ENCODE peak calls at places on chromosomes 7 and 10, in five cellular contexts. L is PC-9, N is epithelial cell of proximal tubule, T is brain microvascular endothelial cell, M is transverse colon. C is an unnamed sample.

GRCh38 chr7:1292972-1293830 is 60.5 kb downstream of the UNCX start:
- DNase-seq in L (no peak), N (no peak), T (no peak), M (no peak), C (no peak)

GRCh38 chr10:30151581-30152389 is 92.4 kb upstream of the JCAD start:
- DNase-seq in L (peak), N (no peak), T (peak), M (peak), C (no peak)

GRCh38 chr7:106499897-106500296 is 161.1 kb downstream of the CCDC71L start:
- DNase-seq in L (no peak), N (no peak), T (no peak), M (no peak), C (no peak)

GRCh38 chr10:130194991-130195645 is 58.9 kb downstream of the GLRX3 start:
- DNase-seq in L (no peak), N (no peak), T (no peak), M (no peak), C (peak)

GRCh38 chr10:103481974-103482531 is 3.0 kb upstream of the CALHM3 start:
- DNase-seq in L (peak), N (no peak), T (peak), M (no peak), C (peak)

GRCh38 chr10:580796-581195 is 108.7 kb downstream of the DIP2C start:
- DNase-seq in L (no peak), N (peak), T (peak), M (no peak), C (peak)

GRCh38 chr7:51593638-51594037 is 277.0 kb upstream of the COBL start:
- DNase-seq in L (no peak), N (no peak), T (no peak), M (no peak), C (no peak)

GRCh38 chr10:110398419-110399162 is 93.9 kb upstream of the SMNDC1 start:
- DNase-seq in L (peak), N (peak), T (peak), M (peak), C (peak)

GRCh38 chr10:74048433-74048832 is 50.5 kb downstream of the VCL start:
- DNase-seq in L (no peak), N (no peak), T (no peak), M (no peak), C (no peak)

GRCh38 chr7:36546331-36546730 is 156.7 kb downstream of the ANLN start:
- DNase-seq in L (no peak), N (no peak), T (no peak), M (no peak), C (no peak)

GRCh38 chr10:30098624-30099023 is 39.2 kb upstream of the JCAD start:
- DNase-seq in L (peak), N (no peak), T (peak), M (no peak), C (no peak)

GRCh38 chr10:71779641-71780040 is 6.3 kb upstream of the VSIR start:
- DNase-seq in L (no peak), N (no peak), T (no peak), M (no peak), C (no peak)

GRCh38 chr7:19971941-19972340 is 198.5 kb upstream of the TMEM196 start:
- DNase-seq in L (no peak), N (no peak), T (no peak), M (no peak), C (no peak)

GRCh38 chr7:4714767-4715384 is 32.8 kb downstream of the FOXK1 start:
- DNase-seq in L (no peak), N (no peak), T (no peak), M (no peak), C (no peak)

GRCh38 chr7:6121141-6121540 is 90.0 kb downstream of the ANKRD61 start:
- DNase-seq in L (no peak), N (no peak), T (peak), M (no peak), C (no peak)

GRCh38 chr10:97483526-97483925 is 14.7 kb downstream of the MMS19 start:
- DNase-seq in L (no peak), N (no peak), T (no peak), M (no peak), C (no peak)

GRCh38 chr7:473211-473734 is 46.4 kb downstream of the PDGFA start:
- DNase-seq in L (no peak), N (no peak), T (no peak), M (no peak), C (peak)

GRCh38 chr7:137084607-137085380 is 216.3 kb downstream of the CHRM2 start:
- DNase-seq in L (no peak), N (no peak), T (no peak), M (no peak), C (no peak)

GRCh38 chr7:116258734-116259133 is 48.4 kb downstream of the TES start:
- DNase-seq in L (peak), N (no peak), T (peak), M (no peak), C (peak)

GRCh38 chr10:99754670-99755069 is 22.6 kb downstream of the CUTC start:
- DNase-seq in L (no peak), N (no peak), T (no peak), M (no peak), C (no peak)

GRCh38 chr7:70506463-70506862 is 625.5 kb upstream of the GALNT17 start:
- DNase-seq in L (no peak), N (no peak), T (no peak), M (no peak), C (peak)

GRCh38 chr7:101854084-101854865 is 36.8 kb downstream of the CUX1 start:
- DNase-seq in L (no peak), N (no peak), T (no peak), M (no peak), C (no peak)

GRCh38 chr10:77932016-77932715 is 5.6 kb upstream of the DLG5 start:
- DNase-seq in L (no peak), N (no peak), T (no peak), M (no peak), C (no peak)

GRCh38 chr10:71719464-71720303 is at the start of gene C10orf105:
- DNase-seq in L (no peak), N (no peak), T (no peak), M (no peak), C (peak)

GRCh38 chr10:89088901-89089300 is 98.3 kb downstream of the FAS start:
- DNase-seq in L (no peak), N (no peak), T (no peak), M (no peak), C (no peak)

GRCh38 chr7:1532456-1533254 is 2.2 kb downstream of the MAFK start:
- DNase-seq in L (peak), N (no peak), T (peak), M (peak), C (peak)

DNA sequence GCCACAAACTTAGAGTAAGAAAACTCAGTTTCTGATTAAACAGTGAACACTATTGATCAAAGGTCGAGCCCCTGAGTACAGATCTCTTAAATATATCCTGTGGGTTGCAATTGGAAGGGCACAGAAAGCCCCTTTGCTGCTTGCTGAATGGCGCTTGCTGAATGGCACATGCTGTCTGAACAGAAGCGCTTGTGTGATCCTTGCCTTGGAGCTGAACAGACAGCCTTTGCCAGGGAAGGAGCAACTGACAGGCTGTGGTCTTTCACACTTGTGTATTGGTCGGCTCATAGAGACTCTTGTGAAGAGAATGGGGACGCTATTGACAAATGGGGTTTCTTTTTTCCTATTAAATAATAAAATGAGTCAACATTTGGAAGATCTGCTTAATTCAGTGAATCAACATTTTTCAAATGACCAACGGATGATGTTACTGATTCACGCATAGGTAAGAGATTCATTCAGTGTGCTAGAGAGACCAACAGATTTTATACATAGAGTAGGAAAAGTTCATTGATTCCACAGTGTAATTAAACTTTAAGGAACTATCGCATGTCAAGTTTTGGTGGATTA is 99.4 kb upstream of the TNS3 start:
- DNase-seq in L (no peak), N (no peak), T (no peak), M (no peak), C (no peak)
- H3K4me3 ChIP-seq in L (no peak), N (no peak), T (no peak), M (no peak), C (no peak)

GRCh38 chr10:44572146-44572545 is 187.2 kb upstream of the CXCL12 start:
- DNase-seq in L (no peak), N (no peak), T (no peak), M (no peak), C (no peak)
- H3K4me3 ChIP-seq in L (no peak), N (no peak), T (no peak), M (no peak), C (no peak)

GRCh38 chr7:77199008-77199966 is at the start of gene FGL2:
- DNase-seq in L (no peak), N (no peak), T (peak), M (peak), C (peak)
- H3K4me3 ChIP-seq in L (no peak), N (peak), T (peak), M (peak), C (no peak)

DNA sequence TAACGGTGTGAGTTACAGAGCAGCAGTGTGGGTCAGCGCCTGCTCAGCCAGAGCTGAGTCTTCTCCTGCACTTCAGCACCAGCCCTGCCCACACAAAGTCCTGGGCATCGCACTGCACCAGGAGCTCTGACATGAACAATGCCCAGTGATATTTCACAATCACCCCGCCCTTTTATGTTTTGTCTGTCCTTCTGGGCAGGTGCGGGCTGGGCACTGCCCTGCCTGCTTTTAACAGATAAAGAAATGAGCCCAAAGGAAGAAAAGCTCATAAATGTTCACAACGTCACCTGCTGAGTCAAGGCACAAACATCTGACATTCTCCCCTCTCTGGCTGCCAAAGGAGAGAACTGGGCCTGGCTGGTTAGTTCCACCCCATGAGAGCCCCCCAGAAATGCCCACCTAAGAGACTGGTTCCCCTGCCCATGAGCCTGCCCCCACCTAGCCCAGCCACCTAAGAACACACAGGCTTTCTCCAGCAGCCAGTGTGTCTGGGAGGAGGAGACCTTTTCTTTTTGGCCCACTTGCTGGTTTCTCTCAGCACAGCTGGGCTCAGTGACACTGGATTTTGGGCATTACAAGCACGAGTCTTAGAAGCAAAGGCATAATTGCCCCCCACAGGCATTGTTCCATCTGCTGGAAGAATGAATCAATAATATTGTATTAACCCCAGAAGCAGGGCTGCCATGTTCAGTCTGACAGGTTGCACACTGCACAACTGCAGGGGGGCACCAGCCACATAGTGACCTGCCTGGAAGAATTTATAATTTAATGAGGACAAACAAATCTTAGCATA is 22.3 kb downstream of the CALML3 start:
- DNase-seq in L (peak), N (no peak), T (peak), M (peak), C (no peak)
- H3K4me3 ChIP-seq in L (peak), N (peak), T (no peak), M (no peak), C (no peak)

GRCh38 chr7:77245015-77245755 is 45.6 kb upstream of the FGL2 start:
- DNase-seq in L (no peak), N (no peak), T (no peak), M (no peak), C (no peak)
- H3K4me3 ChIP-seq in L (no peak), N (no peak), T (no peak), M (no peak), C (no peak)

GRCh38 chr10:15202639-15203038 is 34.1 kb upstream of the NMT2 start:
- DNase-seq in L (no peak), N (no peak), T (no peak), M (no peak), C (no peak)

GRCh38 chr10:15200626-15201025 is 32.1 kb upstream of the NMT2 start:
- DNase-seq in L (peak), N (peak), T (peak), M (no peak), C (peak)

GRCh38 chr10:15197911-15198310 is 29.4 kb upstream of the NMT2 start:
- DNase-seq in L (no peak), N (no peak), T (no peak), M (no peak), C (no peak)

GRCh38 chr10:15197276-15197675 is 28.8 kb upstream of the NMT2 start:
- DNase-seq in L (no peak), N (no peak), T (no peak), M (no peak), C (no peak)

GRCh38 chr10:15201589-15202300 is 33.3 kb upstream of the NMT2 start:
- DNase-seq in L (no peak), N (peak), T (peak), M (no peak), C (no peak)
- H3K4me3 ChIP-seq in L (no peak), N (no peak), T (no peak), M (no peak), C (no peak)

C was measured in H7.